ENCODE peak calls at places on chromosome 18, in four cellular contexts. C, H, K and Q are unnamed samples.
A peak's percentile ranks its signal among the peaks of the same experiment; 100 is the strongest.

GRCh38 chr18:76970749-76971148 is 148.4 kb downstream of the ZNF236 start:
- DNase-seq in C (no peak), H (no peak), K (no peak), Q (no peak)

GRCh38 chr18:2627821-2628276 is 27.7 kb upstream of the SMCHD1 start:
- DNase-seq in C (no peak), H (no peak), K (no peak), Q (no peak)

GRCh38 chr18:37393945-37394609 is 171.5 kb downstream of the CELF4 start:
- DNase-seq in C (peak; percentile 70), H (peak; percentile 97), K (peak; percentile 89), Q (peak; percentile 81)

GRCh38 chr18:2303517-2304238 is 267.6 kb downstream of the METTL4 start:
- DNase-seq in C (no peak), H (no peak), K (no peak), Q (no peak)

GRCh38 chr18:39188278-39188677 is 1622.7 kb upstream of the CELF4 start:
- DNase-seq in C (no peak), H (peak; percentile 33), K (no peak), Q (no peak)

GRCh38 chr18:12741351-12741750 is 38.5 kb downstream of the PSMG2 start:
- DNase-seq in C (no peak), H (no peak), K (no peak), Q (no peak)

GRCh38 chr18:3595282-3596273 is 145.6 kb downstream of the TGIF1 start:
- DNase-seq in C (no peak), H (no peak), K (no peak), Q (no peak)

GRCh38 chr18:46239998-46240397 is 135.8 kb downstream of the HAUS1 start:
- DNase-seq in C (no peak), H (no peak), K (no peak), Q (no peak)

GRCh38 chr18:12838178-12838634 is 45.8 kb downstream of the PTPN2 start:
- DNase-seq in C (no peak), H (no peak), K (no peak), Q (no peak)

GRCh38 chr18:79616651-79617518 is 62.7 kb upstream of the CTDP1 start:
- DNase-seq in C (no peak), H (no peak), K (peak; percentile 22), Q (no peak)

GRCh38 chr18:77063256-77063655 is 69.3 kb downstream of the MBP start:
- DNase-seq in C (no peak), H (no peak), K (no peak), Q (no peak)

GRCh38 chr18:11366410-11366809 is 217.0 kb upstream of the PIEZO2 start:
- DNase-seq in C (no peak), H (no peak), K (no peak), Q (no peak)

GRCh38 chr18:227374-227773 is 40.5 kb downstream of the THOC1 start:
- DNase-seq in C (no peak), H (no peak), K (no peak), Q (no peak)

GRCh38 chr18:35438480-35439234 is 59.1 kb downstream of the INO80C start:
- DNase-seq in C (no peak), H (no peak), K (no peak), Q (no peak)

GRCh38 chr18:13302611-13303267 is 84.2 kb downstream of the LDLRAD4 start:
- DNase-seq in C (no peak), H (no peak), K (no peak), Q (no peak)

GRCh38 chr18:36635414-36636096 is 193.2 kb downstream of the TPGS2 start:
- DNase-seq in C (no peak), H (no peak), K (no peak), Q (no peak)

GRCh38 chr18:58336605-58337004 is 292.3 kb downstream of the ALPK2 start:
- DNase-seq in C (no peak), H (no peak), K (no peak), Q (no peak)
- H3K27ac ChIP-seq in C (no peak overlapping the region), H (no peak overlapping the region), K (no peak overlapping the region), Q (no peak overlapping the region)

DNA sequence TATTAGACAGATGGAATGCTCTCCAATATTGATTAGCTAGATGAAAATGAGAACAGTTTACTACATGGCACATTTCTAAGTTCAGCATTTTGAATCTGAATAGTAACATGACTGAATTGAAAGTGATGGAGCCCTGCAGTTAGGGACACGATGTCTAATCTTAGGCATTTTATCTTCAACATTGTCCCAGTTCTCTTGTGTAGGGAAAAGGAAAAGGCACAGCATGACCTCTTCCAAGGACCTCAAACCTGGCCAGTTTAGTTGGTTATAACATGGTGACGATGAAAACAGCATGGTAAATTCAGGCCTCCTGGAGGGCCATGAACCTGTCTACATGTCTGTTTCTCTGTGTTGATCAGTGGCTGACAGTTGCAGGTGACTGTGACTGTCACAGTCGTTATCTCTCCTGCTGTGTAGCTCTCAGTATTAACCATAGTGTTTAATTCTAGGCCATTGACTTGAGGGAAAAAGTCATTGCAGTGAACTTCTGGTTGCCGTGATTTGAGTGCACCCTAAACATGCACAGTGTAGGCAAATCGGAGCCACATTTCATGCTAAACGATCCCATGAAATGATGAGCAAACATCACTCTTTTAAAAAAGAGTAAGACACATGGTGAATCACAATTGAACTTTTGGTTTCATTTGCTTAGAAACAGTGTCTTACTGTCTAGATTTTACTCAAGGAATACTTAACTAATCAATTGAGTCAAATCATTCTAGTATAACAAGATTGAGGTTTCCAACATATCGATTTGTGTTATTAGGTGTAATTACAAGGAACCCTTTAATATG is 129.7 kb downstream of the PHLPP1 start:
- DNase-seq in C (no peak), H (no peak), K (no peak), Q (no peak)
- H3K27ac ChIP-seq in C (no peak overlapping the region), H (no peak overlapping the region), K (no peak overlapping the region), Q (no peak overlapping the region)

GRCh38 chr18:74562775-74563174 is 28.5 kb downstream of the CNDP1 start:
- DNase-seq in C (no peak), H (no peak), K (no peak), Q (no peak)
- H3K27ac ChIP-seq in C (no peak overlapping the region), H (no peak overlapping the region), K (no peak overlapping the region), Q (no peak overlapping the region)

DNA sequence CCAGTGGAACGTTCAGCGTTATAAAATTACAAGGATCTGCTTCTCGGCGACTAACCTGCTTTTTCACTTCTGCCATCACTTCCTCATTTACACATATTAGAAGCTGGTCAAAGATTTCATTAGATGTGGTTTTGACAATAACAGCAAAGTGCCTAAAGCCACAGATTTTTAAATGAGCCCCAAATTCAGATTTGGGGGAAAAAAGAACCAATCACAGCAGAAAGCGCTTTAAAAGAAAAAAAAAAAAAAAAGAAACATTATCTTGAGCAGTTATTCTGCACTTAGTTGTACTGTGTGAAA is 167.4 kb downstream of the TCF4 start:
- DNase-seq in C (no peak), H (no peak), K (no peak), Q (no peak)
- H3K27ac ChIP-seq in C (peak overlapping the region; percentile 56), H (peak overlapping the region; percentile 96), K (no peak overlapping the region), Q (peak overlapping the region; percentile 67)

DNA sequence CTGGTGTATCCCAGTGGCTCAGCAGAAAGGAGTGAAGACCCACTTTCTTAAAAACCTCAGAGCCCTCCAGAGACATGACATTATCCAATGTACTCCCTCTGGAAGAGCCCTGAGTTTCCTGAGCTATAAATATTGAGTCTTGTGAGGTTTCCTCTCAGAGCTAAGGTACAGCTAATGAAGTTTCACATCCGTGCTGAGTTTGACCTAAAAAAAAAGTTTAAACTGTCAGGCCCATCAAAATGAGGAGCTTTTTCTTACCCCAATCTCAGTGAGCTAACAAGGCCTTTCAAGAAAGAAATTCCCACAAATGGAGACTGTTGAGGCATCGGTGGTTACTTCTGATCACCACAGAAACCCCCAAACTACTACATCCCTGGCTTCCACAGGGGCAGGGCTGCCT is 65.4 kb upstream of the ST8SIA3 start:
- DNase-seq in C (no peak), H (no peak), K (no peak), Q (no peak)
- H3K27ac ChIP-seq in C (no peak overlapping the region), H (no peak overlapping the region), K (no peak overlapping the region), Q (no peak overlapping the region)